ENCODE peak calls at places on chromosomes 4 and X, in seven cellular contexts. Z, R, D, K, N, C and O are unnamed samples.
A peak's percentile ranks its signal among the peaks of the same experiment; 100 is the strongest.

GRCh38 chr4:105624530-105624929 is 72.1 kb downstream of the ARHGEF38 start:
- DNase-seq in R (no peak), C (no peak), D (no peak), K (no peak), Z (no peak), N (no peak), O (no peak)

GRCh38 chr4:103032575-103032974 is 13.1 kb upstream of the SLC9B1 start:
- DNase-seq in C (no peak), D (no peak), Z (peak; percentile 52), R (peak; percentile 10), K (peak; percentile 48), N (no peak), O (no peak)

GRCh38 chr4:2803624-2804448 is 11.0 kb downstream of the SH3BP2 start:
- DNase-seq in N (no peak), K (peak; percentile 68), C (no peak), R (no peak), D (no peak), Z (no peak), O (no peak)

GRCh38 chrX:153459976-153460375 is 10.4 kb downstream of the HAUS7 start:
- DNase-seq in D (no peak), K (no peak), N (no peak), C (no peak), R (no peak), Z (peak; percentile 23), O (no peak)

GRCh38 chrX:136065044-136065671 is 79.9 kb downstream of the SLC9A6 start:
- DNase-seq in K (no peak), R (no peak), N (no peak), Z (peak; percentile 42), C (no peak), D (no peak), O (no peak)

GRCh38 chr4:147638942-147639341 is 21.7 kb downstream of the TMEM184C start:
- DNase-seq in N (no peak), C (no peak), D (peak; percentile 2), K (no peak), Z (no peak), R (no peak), O (no peak)

GRCh38 chr4:174604198-174604597 is 81.9 kb upstream of the HPGD start:
- DNase-seq in K (no peak), D (no peak), R (no peak), C (no peak), N (no peak), Z (no peak), O (no peak)

GRCh38 chr4:20422398-20422797 is 170.7 kb downstream of the SLIT2 start:
- DNase-seq in R (peak; percentile 46), D (no peak), N (peak; percentile 67), K (peak; percentile 42), C (no peak), Z (peak; percentile 25), O (no peak)

GRCh38 chr4:152248347-152248746 is 287.5 kb downstream of the FBXW7 start:
- DNase-seq in D (no peak), C (no peak), N (no peak), Z (no peak), K (no peak), R (no peak), O (no peak)

GRCh38 chr4:166128452-166128851 is 255.4 kb downstream of the TLL1 start:
- DNase-seq in R (no peak), N (no peak), D (no peak), K (no peak), Z (no peak), C (no peak), O (no peak)

DNA sequence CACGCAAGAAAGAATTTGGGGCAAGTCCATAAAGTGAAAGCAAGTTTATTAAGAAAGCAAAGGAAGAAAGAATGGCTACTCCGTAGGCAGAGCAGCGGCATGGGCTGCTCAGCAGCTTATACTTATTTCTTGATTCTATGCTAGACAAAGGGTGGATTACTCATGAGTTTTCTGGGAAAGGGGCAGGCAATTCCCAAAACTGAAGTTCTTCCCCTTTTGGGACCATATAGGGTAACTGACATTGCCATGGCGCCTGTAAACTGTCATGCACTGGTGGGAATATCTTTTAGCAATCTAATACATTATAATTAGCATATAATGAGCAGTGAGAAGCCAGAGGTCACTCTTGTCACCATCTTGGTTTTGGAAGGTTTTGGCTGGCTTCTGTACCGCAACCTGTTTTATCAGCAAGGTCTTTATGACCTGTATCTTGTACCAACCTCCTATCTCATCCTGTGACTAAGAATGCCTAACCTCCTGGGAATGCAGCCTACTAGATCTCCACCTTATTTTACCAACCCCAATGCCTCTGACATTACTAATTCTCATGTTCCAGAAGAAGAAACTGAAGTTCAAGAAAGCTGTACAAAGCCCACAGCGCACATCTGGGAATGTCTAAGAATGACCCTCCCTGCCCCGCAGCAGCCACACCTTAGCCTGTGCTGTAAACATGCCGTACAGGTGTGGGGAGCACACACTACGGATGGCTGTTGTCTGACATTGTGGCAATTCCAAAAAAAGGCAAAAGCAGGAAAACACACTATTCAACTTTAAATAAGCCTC is 18.6 kb downstream of the RXFP1 start:
- DNase-seq in C (no peak), R (no peak), D (no peak), K (no peak), N (no peak), Z (no peak), O (no peak)
- TF ChIP-seq POLR2AphosphoS5 in C (no peak), R (no peak), D (no peak), K (no peak), N (no peak), Z (no peak), O (no peak)

GRCh38 chrX:151396827-151397740 is at the start of gene VMA21:
- DNase-seq in R (peak; percentile 91), K (peak; percentile 85), N (peak; percentile 68), Z (peak; percentile 64), D (peak; percentile 9), C (peak; percentile 56), O (peak; percentile 57)

GRCh38 chrX:151391722-151392121 is 5.3 kb upstream of the VMA21 start:
- DNase-seq in Z (no peak), N (no peak), C (no peak), R (no peak), K (peak; percentile 32), D (no peak), O (no peak)

GRCh38 chrX:151397741-151398070 is 700 bp downstream of the VMA21 start:
- DNase-seq in K (peak; percentile 7), D (no peak), N (no peak), Z (no peak), C (no peak), R (peak; percentile 33), O (no peak)

GRCh38 chrX:151396042-151396826 is 772 bp upstream of the VMA21 start:
- DNase-seq in C (peak; percentile 6), Z (peak; percentile 49), K (no peak), N (no peak), D (peak; percentile 2), R (peak; percentile 15), O (no peak)

GRCh38 chrX:151393514-151393913 is 3.5 kb upstream of the VMA21 start:
- DNase-seq in R (no peak), K (no peak), Z (no peak), N (no peak), D (no peak), C (peak; percentile 20), O (no peak)
- TF ChIP-seq TAF1 in R (no peak), K (no peak), Z (no peak), N (no peak), D (no peak), C (no peak), O (no peak)

DNA sequence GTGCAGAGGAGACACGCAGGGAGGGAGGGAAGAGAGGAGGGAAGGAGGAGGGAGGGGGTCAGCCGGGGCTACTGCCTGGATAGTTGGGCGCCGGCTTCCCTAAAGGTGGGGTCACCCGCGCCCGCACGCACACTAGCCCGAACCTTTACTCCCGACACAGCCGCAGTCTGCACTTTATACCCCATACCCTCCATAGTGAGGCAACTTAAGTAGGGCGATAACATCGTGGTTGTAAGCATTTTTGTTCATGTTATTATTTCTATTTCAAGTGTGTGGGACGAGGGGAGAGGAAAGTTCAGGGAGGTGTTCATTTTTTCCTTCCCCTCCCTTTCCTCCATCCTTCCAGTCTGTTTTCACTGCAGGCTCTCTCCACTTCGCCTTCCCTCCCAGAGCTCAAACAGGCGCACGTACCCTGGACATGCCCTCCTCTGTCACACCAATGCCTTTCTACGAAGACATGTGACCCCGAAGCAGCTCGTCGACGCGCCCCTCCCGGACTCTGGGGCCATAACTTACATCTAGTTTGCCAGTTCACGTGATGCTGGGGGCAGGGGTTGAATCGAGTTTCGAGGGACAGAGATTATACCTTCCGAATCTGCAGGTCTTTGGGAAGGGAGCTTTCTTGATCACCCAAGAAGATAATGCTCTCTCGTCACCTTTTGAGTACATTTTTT is at the start of gene PRKG2:
- DNase-seq in K (no peak), R (no peak), D (no peak), N (peak; percentile 65), Z (no peak), C (no peak), O (no peak)
- TF ChIP-seq POLR2AphosphoS5 in K (no peak), R (no peak), D (no peak), N (no peak), Z (no peak), C (no peak), O (no peak)

GRCh38 chr4:73653695-73654106 is 33.5 kb upstream of the RASSF6 start:
- DNase-seq in C (peak; percentile 8), Z (peak; percentile 45), D (peak; percentile 43), R (peak; percentile 38), N (no peak), K (peak; percentile 71), O (no peak)
- TF ChIP-seq TAF1 in C (no peak), Z (no peak), D (no peak), R (no peak), N (no peak), K (no peak), O (no peak)

GRCh38 chr4:168717852-168718251 is 221.0 kb downstream of the PALLD start:
- DNase-seq in K (no peak), C (no peak), Z (no peak), R (no peak), D (no peak), N (no peak), O (no peak)

GRCh38 chr4:168713193-168713592 is 216.3 kb downstream of the PALLD start:
- DNase-seq in Z (no peak), R (no peak), D (no peak), C (no peak), K (no peak), N (no peak), O (no peak)

GRCh38 chr4:168719725-168720124 is 222.9 kb downstream of the PALLD start:
- DNase-seq in C (no peak), R (no peak), K (no peak), Z (no peak), D (no peak), N (no peak), O (no peak)

GRCh38 chr4:168715889-168716288 is 219.0 kb downstream of the PALLD start:
- DNase-seq in K (no peak), C (no peak), Z (no peak), N (no peak), D (no peak), R (no peak), O (no peak)

DNA sequence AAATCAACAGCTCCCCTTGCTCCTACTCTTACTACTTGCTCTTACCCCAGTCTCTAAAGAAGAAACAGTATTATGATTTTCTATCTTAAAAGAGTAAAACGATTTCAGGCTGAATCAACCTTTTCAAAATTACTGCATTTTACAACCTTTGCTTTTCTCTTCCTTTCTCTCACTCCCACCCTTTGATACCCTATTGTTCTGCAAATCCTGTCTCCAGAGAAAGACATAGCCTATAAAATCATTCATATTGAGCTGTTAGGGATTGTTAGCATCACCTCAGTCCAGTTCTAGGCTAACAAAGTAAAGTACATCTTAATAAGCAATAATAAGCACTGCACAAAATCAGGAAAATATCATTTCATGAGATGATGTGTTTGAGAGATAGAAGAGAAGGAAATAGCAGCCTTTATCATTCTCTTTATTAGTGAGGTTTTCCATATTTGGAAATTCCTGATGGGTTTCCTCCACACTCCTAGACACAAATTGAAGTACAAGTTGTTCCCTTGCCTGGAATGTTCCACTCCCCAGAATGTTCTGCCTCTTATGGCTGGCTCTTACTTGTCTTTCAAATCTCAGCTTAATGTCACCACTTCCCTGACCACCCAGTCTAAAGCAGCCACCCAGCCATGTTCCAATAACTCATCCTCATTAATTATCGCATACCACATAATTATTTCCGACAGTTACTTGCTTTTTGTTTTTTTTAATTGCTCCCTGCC is 219.7 kb downstream of the PALLD start:
- DNase-seq in C (no peak), N (no peak), Z (no peak), D (no peak), R (no peak), K (no peak), O (no peak)
- TF ChIP-seq POLR2AphosphoS5 in C (no peak), N (no peak), Z (no peak), D (no peak), R (no peak), K (no peak), O (no peak)